ENCODE peak calls at places on chromosomes 12 and 14, in five cellular contexts. One of them, this sample, is unnamed.

GRCh38 chr12:68772714-68773113 is 26.7 kb downstream of the SLC35E3 start:
- DNase-seq in kidney tubule cell: no peak
- DNase-seq in NCI-H2081 treated with DMSO at 0.1 percent for 48 hours: no peak
- DNase-seq in fibroblast of pulmonary artery: no peak
- DNase-seq in stimulated activated CD4-positive, alpha-beta T cell treated with anti-CD3 and anti-CD28 coated beads, Interleukin-2, amount 100 ng/mL, for 48 hours: no peak
- DNase-seq in this sample: no peak

GRCh38 chr12:117331691-117332090 is 29.7 kb downstream of the NOS1 start:
- DNase-seq in kidney tubule cell: no peak
- DNase-seq in NCI-H2081 treated with DMSO at 0.1 percent for 48 hours: no peak
- DNase-seq in stimulated activated CD4-positive, alpha-beta T cell treated with anti-CD3 and anti-CD28 coated beads, Interleukin-2, amount 100 ng/mL, for 48 hours: no peak
- DNase-seq in fibroblast of pulmonary artery: no peak
- DNase-seq in this sample: no peak

GRCh38 chr14:91350813-91351507 is 66.7 kb downstream of the CCDC88C start:
- DNase-seq in fibroblast of pulmonary artery: no peak
- DNase-seq in stimulated activated CD4-positive, alpha-beta T cell treated with anti-CD3 and anti-CD28 coated beads, Interleukin-2, amount 100 ng/mL, for 48 hours: peak; percentile 53
- DNase-seq in kidney tubule cell: peak; percentile 31
- DNase-seq in NCI-H2081 treated with DMSO at 0.1 percent for 48 hours: no peak
- DNase-seq in this sample: no peak

GRCh38 chr14:91265404-91265803 is 20.9 kb upstream of the GPR68 start:
- DNase-seq in fibroblast of pulmonary artery: no peak
- DNase-seq in NCI-H2081 treated with DMSO at 0.1 percent for 48 hours: no peak
- DNase-seq in stimulated activated CD4-positive, alpha-beta T cell treated with anti-CD3 and anti-CD28 coated beads, Interleukin-2, amount 100 ng/mL, for 48 hours: no peak
- DNase-seq in kidney tubule cell: no peak
- DNase-seq in this sample: no peak

GRCh38 chr12:68227356-68227755 is 1.7 kb upstream of the IL26 start:
- DNase-seq in kidney tubule cell: no peak
- DNase-seq in NCI-H2081 treated with DMSO at 0.1 percent for 48 hours: no peak
- DNase-seq in stimulated activated CD4-positive, alpha-beta T cell treated with anti-CD3 and anti-CD28 coated beads, Interleukin-2, amount 100 ng/mL, for 48 hours: no peak
- DNase-seq in fibroblast of pulmonary artery: no peak
- DNase-seq in this sample: no peak

GRCh38 chr12:80590085-80590484 is 117.3 kb upstream of the MYF6 start:
- DNase-seq in NCI-H2081 treated with DMSO at 0.1 percent for 48 hours: no peak
- DNase-seq in kidney tubule cell: no peak
- DNase-seq in fibroblast of pulmonary artery: no peak
- DNase-seq in stimulated activated CD4-positive, alpha-beta T cell treated with anti-CD3 and anti-CD28 coated beads, Interleukin-2, amount 100 ng/mL, for 48 hours: no peak
- DNase-seq in this sample: no peak

GRCh38 chr14:73047808-73048207 is 10.5 kb upstream of the RBM25 start:
- DNase-seq in fibroblast of pulmonary artery: no peak
- DNase-seq in NCI-H2081 treated with DMSO at 0.1 percent for 48 hours: no peak
- DNase-seq in stimulated activated CD4-positive, alpha-beta T cell treated with anti-CD3 and anti-CD28 coated beads, Interleukin-2, amount 100 ng/mL, for 48 hours: no peak
- DNase-seq in kidney tubule cell: no peak
- DNase-seq in this sample: no peak

GRCh38 chr12:33012226-33012625 is 115.6 kb upstream of the PKP2 start:
- DNase-seq in kidney tubule cell: no peak
- DNase-seq in stimulated activated CD4-positive, alpha-beta T cell treated with anti-CD3 and anti-CD28 coated beads, Interleukin-2, amount 100 ng/mL, for 48 hours: no peak
- DNase-seq in NCI-H2081 treated with DMSO at 0.1 percent for 48 hours: no peak
- DNase-seq in fibroblast of pulmonary artery: no peak
- DNase-seq in this sample: no peak